ENCODE peak calls at places on chromosomes 2 and 18, in ten cellular contexts. One of them, this sample, is unnamed.

GRCh38 chr2:81979051-81979450 is 1674.5 kb upstream of the LRRTM1 start:
- DNase-seq in psoas muscle: no peak
- DNase-seq in AG04450: no peak
- DNase-seq in A549: no peak
- DNase-seq in pancreas: no peak
- DNase-seq in PC-3: no peak
- DNase-seq in breast epithelium: no peak
- DNase-seq in keratinocyte: no peak
- DNase-seq in fibroblast of lung: no peak
- DNase-seq in SK-N-SH: no peak
- DNase-seq in this sample: no peak

GRCh38 chr2:159832858-159833257 is 34.9 kb upstream of the CD302 start:
- DNase-seq in psoas muscle: no peak
- DNase-seq in AG04450: no peak
- DNase-seq in A549: no peak
- DNase-seq in pancreas: no peak
- DNase-seq in PC-3: no peak
- DNase-seq in breast epithelium: no peak
- DNase-seq in keratinocyte: no peak
- DNase-seq in fibroblast of lung: no peak
- DNase-seq in SK-N-SH: no peak
- DNase-seq in this sample: no peak

GRCh38 chr2:131419447-131419846 is 55.5 kb upstream of the RAB6D start:
- DNase-seq in psoas muscle: no peak
- DNase-seq in AG04450: no peak
- DNase-seq in A549: no peak
- DNase-seq in pancreas: no peak
- DNase-seq in PC-3: no peak
- DNase-seq in breast epithelium: no peak
- DNase-seq in keratinocyte: no peak
- DNase-seq in fibroblast of lung: peak
- DNase-seq in SK-N-SH: no peak
- DNase-seq in this sample: no peak

GRCh38 chr2:233419626-233420431 is 65.5 kb downstream of the DGKD start:
- DNase-seq in psoas muscle: no peak
- DNase-seq in AG04450: no peak
- DNase-seq in A549: no peak
- DNase-seq in pancreas: no peak
- DNase-seq in PC-3: no peak
- DNase-seq in breast epithelium: no peak
- DNase-seq in keratinocyte: no peak
- DNase-seq in fibroblast of lung: no peak
- DNase-seq in SK-N-SH: no peak
- DNase-seq in this sample: no peak

GRCh38 chr2:127208313-127208712 is 11.8 kb downstream of the CYP27C1 start:
- DNase-seq in psoas muscle: no peak
- DNase-seq in AG04450: no peak
- DNase-seq in A549: no peak
- DNase-seq in pancreas: no peak
- DNase-seq in PC-3: peak
- DNase-seq in breast epithelium: no peak
- DNase-seq in keratinocyte: no peak
- DNase-seq in fibroblast of lung: peak
- DNase-seq in SK-N-SH: no peak
- DNase-seq in this sample: no peak

GRCh38 chr2:149388120-149388816 is 57.9 kb downstream of the LYPD6 start:
- DNase-seq in psoas muscle: no peak
- DNase-seq in AG04450: no peak
- DNase-seq in A549: no peak
- DNase-seq in pancreas: no peak
- DNase-seq in PC-3: peak
- DNase-seq in breast epithelium: no peak
- DNase-seq in keratinocyte: no peak
- DNase-seq in fibroblast of lung: no peak
- DNase-seq in SK-N-SH: peak
- DNase-seq in this sample: no peak

GRCh38 chr2:117979911-117980341 is 33.9 kb downstream of the CCDC93 start:
- DNase-seq in psoas muscle: no peak
- DNase-seq in AG04450: no peak
- DNase-seq in A549: no peak
- DNase-seq in pancreas: no peak
- DNase-seq in PC-3: no peak
- DNase-seq in breast epithelium: no peak
- DNase-seq in keratinocyte: no peak
- DNase-seq in fibroblast of lung: no peak
- DNase-seq in SK-N-SH: no peak
- DNase-seq in this sample: no peak

GRCh38 chr18:34322365-34323289 is 97.9 kb upstream of the NOL4 start:
- DNase-seq in psoas muscle: peak
- DNase-seq in AG04450: peak
- DNase-seq in A549: no peak
- DNase-seq in pancreas: no peak
- DNase-seq in PC-3: peak
- DNase-seq in breast epithelium: no peak
- DNase-seq in keratinocyte: no peak
- DNase-seq in fibroblast of lung: peak
- DNase-seq in SK-N-SH: peak
- DNase-seq in this sample: peak

GRCh38 chr2:74504591-74504990 is 2.9 kb downstream of the PCGF1 start:
- DNase-seq in psoas muscle: no peak
- DNase-seq in AG04450: no peak
- DNase-seq in A549: no peak
- DNase-seq in pancreas: no peak
- DNase-seq in PC-3: no peak
- DNase-seq in breast epithelium: no peak
- DNase-seq in keratinocyte: no peak
- DNase-seq in fibroblast of lung: no peak
- DNase-seq in SK-N-SH: no peak
- DNase-seq in this sample: no peak

GRCh38 chr18:10544093-10544748 is 18.4 kb downstream of the NAPG start:
- DNase-seq in psoas muscle: no peak
- DNase-seq in AG04450: no peak
- DNase-seq in A549: no peak
- DNase-seq in pancreas: no peak
- DNase-seq in PC-3: no peak
- DNase-seq in breast epithelium: no peak
- DNase-seq in keratinocyte: no peak
- DNase-seq in fibroblast of lung: no peak
- DNase-seq in SK-N-SH: no peak
- DNase-seq in this sample: no peak

GRCh38 chr2:38960609-38961320 is 71.1 kb downstream of the ARHGEF33 start:
- DNase-seq in psoas muscle: no peak
- DNase-seq in AG04450: no peak
- DNase-seq in A549: no peak
- DNase-seq in pancreas: peak
- DNase-seq in PC-3: no peak
- DNase-seq in breast epithelium: no peak
- DNase-seq in keratinocyte: no peak
- DNase-seq in fibroblast of lung: no peak
- DNase-seq in SK-N-SH: no peak
- DNase-seq in this sample: no peak

GRCh38 chr2:173064231-173064805 is 11.3 kb upstream of the MAP3K20 start:
- DNase-seq in psoas muscle: no peak
- DNase-seq in AG04450: peak
- DNase-seq in A549: no peak
- DNase-seq in pancreas: no peak
- DNase-seq in PC-3: no peak
- DNase-seq in breast epithelium: no peak
- DNase-seq in keratinocyte: no peak
- DNase-seq in fibroblast of lung: no peak
- DNase-seq in SK-N-SH: no peak
- DNase-seq in this sample: no peak

GRCh38 chr2:233940376-233941276 is 23.5 kb downstream of the TRPM8 start:
- DNase-seq in psoas muscle: no peak
- DNase-seq in AG04450: no peak
- DNase-seq in A549: no peak
- DNase-seq in pancreas: no peak
- DNase-seq in PC-3: no peak
- DNase-seq in breast epithelium: no peak
- DNase-seq in keratinocyte: no peak
- DNase-seq in fibroblast of lung: no peak
- DNase-seq in SK-N-SH: no peak
- DNase-seq in this sample: no peak

GRCh38 chr2:199460101-199460671 is 2.4 kb upstream of the SATB2 start:
- DNase-seq in psoas muscle: no peak
- DNase-seq in AG04450: no peak
- DNase-seq in A549: no peak
- DNase-seq in pancreas: no peak
- DNase-seq in PC-3: peak
- DNase-seq in breast epithelium: no peak
- DNase-seq in keratinocyte: no peak
- DNase-seq in fibroblast of lung: peak
- DNase-seq in SK-N-SH: no peak
- DNase-seq in this sample: no peak

GRCh38 chr2:199459286-199460100 is 1.8 kb upstream of the SATB2 start:
- DNase-seq in psoas muscle: peak
- DNase-seq in AG04450: peak
- DNase-seq in A549: peak
- DNase-seq in pancreas: peak
- DNase-seq in PC-3: peak
- DNase-seq in breast epithelium: peak
- DNase-seq in keratinocyte: peak
- DNase-seq in fibroblast of lung: peak
- DNase-seq in SK-N-SH: peak
- DNase-seq in this sample: peak

GRCh38 chr2:199462167-199462976 is 4.6 kb upstream of the SATB2 start:
- DNase-seq in psoas muscle: no peak
- DNase-seq in AG04450: no peak
- DNase-seq in A549: no peak
- DNase-seq in pancreas: peak
- DNase-seq in PC-3: no peak
- DNase-seq in breast epithelium: no peak
- DNase-seq in keratinocyte: no peak
- DNase-seq in fibroblast of lung: no peak
- DNase-seq in SK-N-SH: peak
- DNase-seq in this sample: no peak

GRCh38 chr2:199461455-199462166 is 3.9 kb upstream of the SATB2 start:
- DNase-seq in psoas muscle: no peak
- DNase-seq in AG04450: no peak
- DNase-seq in A549: no peak
- DNase-seq in pancreas: no peak
- DNase-seq in PC-3: no peak
- DNase-seq in breast epithelium: no peak
- DNase-seq in keratinocyte: no peak
- DNase-seq in fibroblast of lung: peak
- DNase-seq in SK-N-SH: peak
- DNase-seq in this sample: no peak

DNA sequence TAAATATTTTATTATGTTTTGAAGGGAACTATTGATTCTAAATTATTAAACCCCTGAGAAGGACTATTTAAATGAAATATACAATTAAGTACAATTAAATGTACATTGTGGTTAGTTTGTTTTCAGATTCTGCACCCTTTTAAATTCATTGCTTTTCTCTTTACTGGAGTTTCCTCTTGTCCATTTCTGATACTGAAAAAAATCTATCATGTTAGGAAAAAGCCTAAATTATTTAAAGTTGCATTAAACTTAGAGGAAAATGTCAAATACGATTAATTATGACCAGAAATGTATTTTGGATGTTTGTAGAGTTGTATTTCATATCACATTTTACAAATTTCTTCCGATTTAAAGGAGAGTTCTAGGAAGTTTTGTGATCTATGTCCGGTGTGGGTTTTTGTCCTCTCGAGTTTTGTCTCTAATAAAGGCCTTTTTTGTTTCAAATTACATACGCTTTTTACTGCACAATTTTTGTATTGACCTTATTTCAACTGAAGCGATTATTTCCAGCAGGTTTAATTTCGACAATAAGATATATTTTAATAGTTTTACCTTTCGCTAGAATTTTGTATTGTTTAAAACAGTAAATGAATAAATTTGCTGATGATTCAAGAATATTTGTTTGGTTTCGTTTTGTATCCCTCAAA is 3.2 kb upstream of the SATB2 start:
- DNase-seq in psoas muscle: no peak
- DNase-seq in AG04450: no peak
- DNase-seq in A549: no peak
- DNase-seq in pancreas: no peak
- DNase-seq in PC-3: no peak
- DNase-seq in breast epithelium: no peak
- DNase-seq in keratinocyte: no peak
- DNase-seq in fibroblast of lung: no peak
- DNase-seq in SK-N-SH: no peak
- DNase-seq in this sample: no peak
- TF ChIP-seq CTCF in psoas muscle: no peak
- TF ChIP-seq CTCF in AG04450: no peak
- TF ChIP-seq CTCF in A549: no peak
- TF ChIP-seq CTCF in pancreas: no peak
- TF ChIP-seq CTCF in PC-3: no peak
- TF ChIP-seq CTCF in breast epithelium: no peak
- TF ChIP-seq CTCF in keratinocyte: no peak
- TF ChIP-seq CTCF in fibroblast of lung: no peak
- TF ChIP-seq CTCF in SK-N-SH: no peak
- TF ChIP-seq CTCF in this sample: no peak

GRCh38 chr18:415627-416612 is 84.6 kb downstream of the COLEC12 start:
- DNase-seq in psoas muscle: no peak
- DNase-seq in AG04450: no peak
- DNase-seq in A549: no peak
- DNase-seq in pancreas: no peak
- DNase-seq in PC-3: peak
- DNase-seq in breast epithelium: no peak
- DNase-seq in keratinocyte: peak
- DNase-seq in fibroblast of lung: peak
- DNase-seq in SK-N-SH: no peak
- DNase-seq in this sample: no peak
- H3K27ac ChIP-seq in psoas muscle: no peak
- H3K27ac ChIP-seq in AG04450: peak
- H3K27ac ChIP-seq in A549: peak
- H3K27ac ChIP-seq in pancreas: no peak
- H3K27ac ChIP-seq in PC-3: peak
- H3K27ac ChIP-seq in breast epithelium: no peak
- H3K27ac ChIP-seq in keratinocyte: peak
- H3K27ac ChIP-seq in fibroblast of lung: peak
- H3K27ac ChIP-seq in SK-N-SH: peak
- H3K27ac ChIP-seq in this sample: no peak

GRCh38 chr2:132911726-132912724 is 242.0 kb upstream of the LYPD1 start:
- DNase-seq in psoas muscle: no peak
- DNase-seq in AG04450: peak
- DNase-seq in A549: no peak
- DNase-seq in pancreas: no peak
- DNase-seq in PC-3: no peak
- DNase-seq in breast epithelium: no peak
- DNase-seq in keratinocyte: no peak
- DNase-seq in fibroblast of lung: peak
- DNase-seq in SK-N-SH: peak
- DNase-seq in this sample: no peak
- TF ChIP-seq CTCF in psoas muscle: no peak
- TF ChIP-seq CTCF in AG04450: no peak
- TF ChIP-seq CTCF in A549: no peak
- TF ChIP-seq CTCF in pancreas: no peak
- TF ChIP-seq CTCF in PC-3: no peak
- TF ChIP-seq CTCF in breast epithelium: no peak
- TF ChIP-seq CTCF in keratinocyte: no peak
- TF ChIP-seq CTCF in fibroblast of lung: no peak
- TF ChIP-seq CTCF in SK-N-SH: peak
- TF ChIP-seq CTCF in this sample: no peak

DNA sequence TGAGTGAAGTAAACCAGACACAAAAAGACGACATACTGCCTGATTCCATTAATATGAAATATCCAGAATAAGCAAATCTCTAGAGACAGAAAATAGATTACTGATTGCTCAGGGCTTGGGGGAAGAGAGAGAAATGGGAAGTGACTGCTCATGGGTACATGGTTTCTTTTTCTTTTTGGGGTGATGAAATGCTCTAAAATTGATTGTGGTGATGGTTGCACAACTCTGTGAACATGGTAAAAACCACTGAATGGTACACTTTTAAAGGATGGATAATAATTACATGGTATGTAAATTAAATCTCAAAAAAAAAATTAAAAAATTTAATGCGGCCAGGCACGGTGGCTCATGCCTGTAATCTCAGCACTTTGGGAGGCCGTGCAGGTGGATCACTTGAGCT is 39.3 kb downstream of the RPL31 start:
- DNase-seq in psoas muscle: no peak
- DNase-seq in AG04450: no peak
- DNase-seq in A549: no peak
- DNase-seq in pancreas: no peak
- DNase-seq in PC-3: no peak
- DNase-seq in breast epithelium: no peak
- DNase-seq in keratinocyte: no peak
- DNase-seq in fibroblast of lung: no peak
- DNase-seq in SK-N-SH: no peak
- DNase-seq in this sample: no peak
- H3K27ac ChIP-seq in psoas muscle: no peak
- H3K27ac ChIP-seq in AG04450: no peak
- H3K27ac ChIP-seq in A549: no peak
- H3K27ac ChIP-seq in pancreas: no peak
- H3K27ac ChIP-seq in PC-3: no peak
- H3K27ac ChIP-seq in breast epithelium: no peak
- H3K27ac ChIP-seq in keratinocyte: no peak
- H3K27ac ChIP-seq in fibroblast of lung: no peak
- H3K27ac ChIP-seq in SK-N-SH: peak
- H3K27ac ChIP-seq in this sample: no peak